ENCODE peak calls at places on chromosomes 3 and 15, in four cellular contexts. N is suprapubic skin, Z is sigmoid colon, B is tibial nerve. U is an unnamed sample.

GRCh38 chr15:77541421-77542181 is 91.1 kb downstream of the LINGO1 start:
- DNase-seq in B (no peak), N (no peak), Z (peak), U (peak)

GRCh38 chr3:193354423-193354822 is 24.1 kb downstream of the ATP13A5 start:
- DNase-seq in Z (no peak), N (no peak), B (no peak), U (no peak)

GRCh38 chr15:48168626-48169025 is 9.5 kb downstream of the MYEF2 start:
- DNase-seq in N (no peak), B (no peak), Z (no peak), U (no peak)

GRCh38 chr15:101210466-101210865 is 41.4 kb downstream of the CHSY1 start:
- DNase-seq in B (no peak), Z (no peak), N (no peak), U (no peak)

GRCh38 chr15:46312133-46312740 is 677.4 kb downstream of the SQOR start:
- DNase-seq in N (no peak), Z (peak), B (peak), U (peak)

GRCh38 chr3:146817705-146818104 is 212.6 kb upstream of the PLSCR5 start:
- DNase-seq in N (no peak), Z (no peak), B (no peak), U (no peak)

GRCh38 chr3:187968883-187969580 is 184.9 kb upstream of the LPP start:
- DNase-seq in N (no peak), B (peak), Z (no peak), U (no peak)

GRCh38 chr3:127746400-127747057 is 73.8 kb downstream of the ABTB1 start:
- DNase-seq in N (peak), Z (no peak), B (no peak), U (no peak)

GRCh38 chr15:42267286-42267685 is 5.7 kb upstream of the GANC start:
- DNase-seq in Z (no peak), N (no peak), B (no peak), U (no peak)

GRCh38 chr3:61181874-61182273 is 69.4 kb downstream of the FHIT start:
- DNase-seq in B (no peak), Z (no peak), N (no peak), U (no peak)

GRCh38 chr3:197355713-197356112 is 57.3 kb upstream of the DLG1 start:
- DNase-seq in Z (no peak), B (no peak), N (no peak), U (no peak)
- TF ChIP-seq EP300 in Z (no peak), B (no peak), N (no peak), U (no peak)

DNA sequence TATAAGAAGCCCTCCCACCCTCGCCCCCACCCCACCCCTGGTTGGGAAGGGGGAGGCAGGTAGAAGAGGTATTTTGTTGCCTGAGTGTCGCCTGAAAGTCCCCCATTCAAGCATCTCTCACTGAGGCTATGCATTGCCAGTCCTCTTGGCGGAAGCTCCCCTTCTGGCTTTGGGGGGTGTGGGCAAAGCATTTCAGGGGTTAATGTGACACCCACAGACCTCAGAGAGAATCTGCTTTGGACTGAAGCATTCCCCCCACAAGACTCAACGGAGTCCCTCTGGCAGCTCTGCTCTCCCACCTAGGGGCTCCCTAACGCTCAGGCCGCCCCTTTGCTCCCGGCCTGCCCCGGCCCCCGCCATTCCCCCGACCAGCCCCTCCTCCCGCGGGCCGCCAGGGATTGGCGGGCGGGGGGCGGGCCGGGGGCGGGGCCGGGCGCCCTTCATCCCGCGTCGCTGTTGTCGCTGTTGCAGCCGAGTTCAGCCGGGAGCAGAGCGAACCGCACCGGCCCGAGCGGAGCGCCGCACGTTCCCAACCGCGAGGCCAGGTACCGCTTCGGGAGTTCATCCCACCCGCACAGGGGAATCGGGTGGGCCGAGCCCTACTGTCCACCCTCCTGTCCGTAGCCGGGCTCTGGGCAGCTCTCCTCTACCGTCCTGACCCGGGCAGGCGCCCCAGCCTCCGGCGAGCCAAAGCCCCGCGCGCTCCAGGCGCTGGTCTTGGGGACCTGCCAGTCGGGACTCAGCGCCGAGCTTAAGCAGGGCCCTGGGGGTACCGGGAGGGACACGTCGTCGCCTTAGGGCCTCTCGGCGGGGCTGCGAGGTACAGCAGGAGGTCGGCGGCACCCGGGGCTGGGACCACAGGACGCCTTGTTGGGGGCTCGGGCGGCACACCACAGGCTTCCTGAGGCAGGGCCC is at the start of gene SLC38A3:
- DNase-seq in B (no peak), Z (no peak), N (no peak), U (peak)
- TF ChIP-seq POLR2A in B (no peak), Z (no peak), N (no peak), U (no peak)

GRCh38 chr3:77134801-77135200 is 94.9 kb downstream of the ROBO2 start:
- DNase-seq in Z (no peak), N (no peak), B (no peak), U (no peak)
- TF ChIP-seq EP300 in Z (no peak), N (no peak), B (no peak), U (no peak)

GRCh38 chr15:80685628-80686027 is 9.5 kb upstream of the ABHD17C start:
- DNase-seq in B (no peak), Z (no peak), N (no peak), U (no peak)
- TF ChIP-seq POLR2A in B (no peak), Z (no peak), N (no peak), U (no peak)

DNA sequence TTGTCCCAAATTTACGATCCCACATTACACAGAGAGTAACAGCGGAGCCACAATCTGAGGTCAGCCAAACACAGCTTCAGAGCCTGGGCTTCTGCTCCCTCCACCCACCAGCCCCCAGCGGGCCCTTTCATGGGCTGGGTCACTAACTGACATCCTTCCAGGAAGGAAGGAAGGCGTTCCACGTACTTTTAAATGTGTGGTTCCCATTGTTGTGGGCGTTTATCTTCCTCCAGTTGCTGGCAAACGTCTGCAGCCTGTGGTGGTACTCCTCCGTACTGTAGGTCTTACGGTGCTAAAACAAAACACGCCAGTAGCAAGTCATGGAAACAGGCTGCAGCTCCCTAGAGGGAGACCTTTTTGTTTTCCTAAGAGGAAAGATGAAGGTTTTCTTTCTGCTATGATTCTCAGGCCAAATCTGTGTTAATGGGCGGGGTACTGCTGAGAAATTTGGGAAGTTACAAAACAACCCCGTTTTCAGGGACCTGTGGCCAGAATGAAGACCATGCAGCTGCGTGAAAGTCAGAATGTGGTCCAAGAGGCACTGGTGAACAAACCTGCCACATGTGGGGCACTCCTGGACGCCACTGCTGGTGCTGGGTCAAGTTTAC is 7.6 kb downstream of the CTSH start:
- DNase-seq in B (no peak), N (peak), Z (no peak), U (no peak)
- TF ChIP-seq EP300 in B (no peak), N (no peak), Z (no peak), U (no peak)

GRCh38 chr15:27465213-27465612 is 494.2 kb downstream of the GABRG3 start:
- DNase-seq in N (no peak), B (no peak), Z (no peak), U (no peak)
- TF ChIP-seq POLR2A in N (no peak), B (no peak), Z (no peak), U (no peak)

GRCh38 chr15:79209690-79210089 is 72.8 kb upstream of the ANKRD34C start:
- DNase-seq in B (no peak), Z (no peak), N (no peak), U (no peak)

GRCh38 chr15:79206940-79207339 is 75.6 kb upstream of the ANKRD34C start:
- DNase-seq in B (no peak), Z (no peak), N (no peak), U (no peak)

GRCh38 chr15:79208179-79208578 is 74.3 kb upstream of the ANKRD34C start:
- DNase-seq in N (no peak), B (no peak), Z (no peak), U (no peak)

GRCh38 chr15:79209116-79209515 is 73.4 kb upstream of the ANKRD34C start:
- DNase-seq in Z (no peak), B (no peak), N (no peak), U (no peak)

GRCh38 chr15:79204886-79205285 is 77.6 kb upstream of the ANKRD34C start:
- DNase-seq in Z (no peak), N (no peak), B (no peak), U (no peak)
- TF ChIP-seq EP300 in Z (no peak), N (no peak), B (no peak), U (no peak)

GRCh38 chr3:36381311-36381956 is 1.1 kb downstream of the STAC start:
- DNase-seq in Z (no peak), N (no peak), B (no peak), U (no peak)

GRCh38 chr3:36380171-36381031 is at the start of gene STAC:
- DNase-seq in Z (no peak), B (no peak), N (peak), U (no peak)
- TF ChIP-seq POLR2A in Z (no peak), B (no peak), N (no peak), U (no peak)

GRCh38 chr3:106428565-106428994 is 559.8 kb upstream of the CBLB start:
- DNase-seq in N (peak), Z (peak), B (peak), U (no peak)
- TF ChIP-seq EP300 in N (no peak), Z (no peak), B (no peak), U (no peak)

U was measured in stomach.